ENCODE peak calls at places on chromosomes 7 and 10, in ten cellular contexts. One of them, this sample, is unnamed.

GRCh38 chr7:67455508-67455907 is 458.9 kb downstream of the TYW1 start:
- DNase-seq in left colon: no peak
- DNase-seq in lower lobe of right lung: no peak
- DNase-seq in ACHN: no peak
- DNase-seq in osteocyte: no peak
- DNase-seq in T follicular helper cell: no peak
- DNase-seq in HFFc6: no peak
- DNase-seq in stimulated activated CD4-positive, alpha-beta T cell treated with anti-CD3 and anti-CD28 coated beads, Interleukin-1b, Interleukin-23, amount 100 ng/mL, for 24 hours: no peak
- DNase-seq in GM19239: no peak
- DNase-seq in RWPE1: no peak
- DNase-seq in this sample: no peak

GRCh38 chr10:2679646-2680045 is 387.7 kb upstream of the PFKP start:
- DNase-seq in left colon: no peak
- DNase-seq in stimulated activated CD4-positive, alpha-beta T cell treated with anti-CD3 and anti-CD28 coated beads, Interleukin-1b, Interleukin-23, amount 100 ng/mL, for 24 hours: no peak
- DNase-seq in RWPE1: no peak
- DNase-seq in GM19239: no peak
- DNase-seq in T follicular helper cell: no peak
- DNase-seq in lower lobe of right lung: no peak
- DNase-seq in ACHN: no peak
- DNase-seq in HFFc6: no peak
- DNase-seq in osteocyte: no peak
- DNase-seq in this sample: no peak

GRCh38 chr10:103715430-103715829 is 139.9 kb downstream of the SH3PXD2A start:
- DNase-seq in GM19239: no peak
- DNase-seq in lower lobe of right lung: no peak
- DNase-seq in HFFc6: peak; percentile 93
- DNase-seq in RWPE1: peak; percentile 68
- DNase-seq in left colon: no peak
- DNase-seq in osteocyte: no peak
- DNase-seq in T follicular helper cell: no peak
- DNase-seq in ACHN: peak; percentile 49
- DNase-seq in stimulated activated CD4-positive, alpha-beta T cell treated with anti-CD3 and anti-CD28 coated beads, Interleukin-1b, Interleukin-23, amount 100 ng/mL, for 24 hours: no peak
- DNase-seq in this sample: peak; percentile 95

GRCh38 chr7:12475362-12476063 is 71.8 kb upstream of the VWDE start:
- DNase-seq in RWPE1: peak; percentile 41
- DNase-seq in stimulated activated CD4-positive, alpha-beta T cell treated with anti-CD3 and anti-CD28 coated beads, Interleukin-1b, Interleukin-23, amount 100 ng/mL, for 24 hours: no peak
- DNase-seq in T follicular helper cell: no peak
- DNase-seq in lower lobe of right lung: no peak
- DNase-seq in GM19239: no peak
- DNase-seq in HFFc6: no peak
- DNase-seq in left colon: no peak
- DNase-seq in osteocyte: no peak
- DNase-seq in ACHN: no peak
- DNase-seq in this sample: no peak

GRCh38 chr7:55179897-55180682 is 161.3 kb downstream of the EGFR start:
- DNase-seq in RWPE1: no peak
- DNase-seq in GM19239: no peak
- DNase-seq in T follicular helper cell: no peak
- DNase-seq in HFFc6: no peak
- DNase-seq in ACHN: no peak
- DNase-seq in stimulated activated CD4-positive, alpha-beta T cell treated with anti-CD3 and anti-CD28 coated beads, Interleukin-1b, Interleukin-23, amount 100 ng/mL, for 24 hours: no peak
- DNase-seq in lower lobe of right lung: no peak
- DNase-seq in left colon: no peak
- DNase-seq in osteocyte: no peak
- DNase-seq in this sample: no peak

GRCh38 chr7:25786958-25787730 is 364.9 kb upstream of the NFE2L3 start:
- DNase-seq in lower lobe of right lung: no peak
- DNase-seq in stimulated activated CD4-positive, alpha-beta T cell treated with anti-CD3 and anti-CD28 coated beads, Interleukin-1b, Interleukin-23, amount 100 ng/mL, for 24 hours: no peak
- DNase-seq in left colon: no peak
- DNase-seq in RWPE1: no peak
- DNase-seq in osteocyte: peak; percentile 30
- DNase-seq in GM19239: no peak
- DNase-seq in T follicular helper cell: no peak
- DNase-seq in ACHN: no peak
- DNase-seq in HFFc6: no peak
- DNase-seq in this sample: peak; percentile 18

GRCh38 chr7:88217675-88218427 is 2.0 kb downstream of the SRI start:
- DNase-seq in ACHN: peak; percentile 81
- DNase-seq in RWPE1: no peak
- DNase-seq in lower lobe of right lung: no peak
- DNase-seq in HFFc6: no peak
- DNase-seq in stimulated activated CD4-positive, alpha-beta T cell treated with anti-CD3 and anti-CD28 coated beads, Interleukin-1b, Interleukin-23, amount 100 ng/mL, for 24 hours: no peak
- DNase-seq in osteocyte: no peak
- DNase-seq in left colon: no peak
- DNase-seq in T follicular helper cell: no peak
- DNase-seq in GM19239: peak; percentile 54
- DNase-seq in this sample: no peak

GRCh38 chr10:13489035-13489434 is 39.8 kb downstream of the BEND7 start:
- DNase-seq in stimulated activated CD4-positive, alpha-beta T cell treated with anti-CD3 and anti-CD28 coated beads, Interleukin-1b, Interleukin-23, amount 100 ng/mL, for 24 hours: no peak
- DNase-seq in GM19239: no peak
- DNase-seq in RWPE1: no peak
- DNase-seq in ACHN: no peak
- DNase-seq in lower lobe of right lung: no peak
- DNase-seq in T follicular helper cell: no peak
- DNase-seq in left colon: no peak
- DNase-seq in HFFc6: no peak
- DNase-seq in osteocyte: no peak
- DNase-seq in this sample: no peak

GRCh38 chr10:29377333-29377961 is 88.6 kb downstream of the LYZL1 start:
- DNase-seq in osteocyte: no peak
- DNase-seq in ACHN: peak; percentile 31
- DNase-seq in stimulated activated CD4-positive, alpha-beta T cell treated with anti-CD3 and anti-CD28 coated beads, Interleukin-1b, Interleukin-23, amount 100 ng/mL, for 24 hours: no peak
- DNase-seq in T follicular helper cell: no peak
- DNase-seq in left colon: no peak
- DNase-seq in RWPE1: peak; percentile 53
- DNase-seq in HFFc6: peak; percentile 46
- DNase-seq in GM19239: no peak
- DNase-seq in lower lobe of right lung: no peak
- DNase-seq in this sample: peak; percentile 66

GRCh38 chr7:2222516-2222915 is 10.2 kb downstream of the MAD1L1 start:
- DNase-seq in lower lobe of right lung: no peak
- DNase-seq in left colon: no peak
- DNase-seq in T follicular helper cell: no peak
- DNase-seq in RWPE1: no peak
- DNase-seq in stimulated activated CD4-positive, alpha-beta T cell treated with anti-CD3 and anti-CD28 coated beads, Interleukin-1b, Interleukin-23, amount 100 ng/mL, for 24 hours: no peak
- DNase-seq in ACHN: no peak
- DNase-seq in HFFc6: no peak
- DNase-seq in osteocyte: no peak
- DNase-seq in GM19239: no peak
- DNase-seq in this sample: no peak

GRCh38 chr10:103238506-103239252 is 7.0 kb upstream of the RPEL1 start:
- DNase-seq in ACHN: peak; percentile 30
- DNase-seq in T follicular helper cell: no peak
- DNase-seq in lower lobe of right lung: peak; percentile 52
- DNase-seq in RWPE1: peak; percentile 51
- DNase-seq in stimulated activated CD4-positive, alpha-beta T cell treated with anti-CD3 and anti-CD28 coated beads, Interleukin-1b, Interleukin-23, amount 100 ng/mL, for 24 hours: no peak
- DNase-seq in osteocyte: no peak
- DNase-seq in left colon: peak; percentile 72
- DNase-seq in GM19239: no peak
- DNase-seq in HFFc6: peak; percentile 56
- DNase-seq in this sample: peak; percentile 57

GRCh38 chr10:13890233-13890616 is 303.5 kb downstream of the PRPF18 start:
- DNase-seq in lower lobe of right lung: no peak
- DNase-seq in RWPE1: no peak
- DNase-seq in GM19239: no peak
- DNase-seq in osteocyte: peak; percentile 63
- DNase-seq in ACHN: no peak
- DNase-seq in HFFc6: no peak
- DNase-seq in T follicular helper cell: no peak
- DNase-seq in stimulated activated CD4-positive, alpha-beta T cell treated with anti-CD3 and anti-CD28 coated beads, Interleukin-1b, Interleukin-23, amount 100 ng/mL, for 24 hours: no peak
- DNase-seq in left colon: no peak
- DNase-seq in this sample: no peak

GRCh38 chr10:29132821-29133156 is 156.1 kb upstream of the LYZL1 start:
- DNase-seq in HFFc6: no peak
- DNase-seq in T follicular helper cell: no peak
- DNase-seq in stimulated activated CD4-positive, alpha-beta T cell treated with anti-CD3 and anti-CD28 coated beads, Interleukin-1b, Interleukin-23, amount 100 ng/mL, for 24 hours: no peak
- DNase-seq in ACHN: no peak
- DNase-seq in RWPE1: no peak
- DNase-seq in GM19239: no peak
- DNase-seq in osteocyte: peak; percentile 49
- DNase-seq in lower lobe of right lung: no peak
- DNase-seq in left colon: no peak
- DNase-seq in this sample: no peak

GRCh38 chr10:118977022-118977599 is 52.4 kb upstream of the NANOS1 start:
- DNase-seq in osteocyte: no peak
- DNase-seq in stimulated activated CD4-positive, alpha-beta T cell treated with anti-CD3 and anti-CD28 coated beads, Interleukin-1b, Interleukin-23, amount 100 ng/mL, for 24 hours: no peak
- DNase-seq in RWPE1: no peak
- DNase-seq in GM19239: no peak
- DNase-seq in ACHN: no peak
- DNase-seq in lower lobe of right lung: no peak
- DNase-seq in T follicular helper cell: no peak
- DNase-seq in left colon: no peak
- DNase-seq in HFFc6: no peak
- DNase-seq in this sample: no peak

GRCh38 chr7:46291064-46291463 is 370.0 kb upstream of the IGFBP3 start:
- DNase-seq in GM19239: no peak
- DNase-seq in stimulated activated CD4-positive, alpha-beta T cell treated with anti-CD3 and anti-CD28 coated beads, Interleukin-1b, Interleukin-23, amount 100 ng/mL, for 24 hours: no peak
- DNase-seq in T follicular helper cell: no peak
- DNase-seq in RWPE1: peak; percentile 64
- DNase-seq in left colon: no peak
- DNase-seq in HFFc6: peak; percentile 80
- DNase-seq in lower lobe of right lung: no peak
- DNase-seq in osteocyte: no peak
- DNase-seq in ACHN: no peak
- DNase-seq in this sample: peak; percentile 55

GRCh38 chr10:33115720-33116119 is 157.7 kb upstream of the ITGB1 start:
- DNase-seq in T follicular helper cell: no peak
- DNase-seq in lower lobe of right lung: no peak
- DNase-seq in HFFc6: peak; percentile 37
- DNase-seq in osteocyte: no peak
- DNase-seq in ACHN: no peak
- DNase-seq in GM19239: no peak
- DNase-seq in stimulated activated CD4-positive, alpha-beta T cell treated with anti-CD3 and anti-CD28 coated beads, Interleukin-1b, Interleukin-23, amount 100 ng/mL, for 24 hours: no peak
- DNase-seq in RWPE1: no peak
- DNase-seq in left colon: no peak
- DNase-seq in this sample: no peak

This sample was measured in AG08395.